ENCODE peak calls at places on chromosomes 3 and 15, in eight cellular contexts. B is mesenteric fat pad; I is activated CD4-positive, alpha-beta T cell treated with anti-CD3 and anti-CD28 coated beads for 24 hours; G is naive thymus-derived CD4-positive, alpha-beta T cell; L is NCI-H1436 treated with DMSO at 0.1 percent for 48 hours; Q is epithelial cell of prostate; D is skeletal muscle cell; R is body of pancreas. N is an unnamed sample.

GRCh38 chr3:107431048-107431297 is 53.7 kb downstream of the CCDC54 start:
- DNase-seq in B (no peak), I (no peak), G (no peak), L (no peak), Q (no peak), D (no peak), R (no peak), N (no peak)

GRCh38 chr3:52831500-52832301 is 1.2 kb upstream of the ITIH4 start:
- DNase-seq in B (no peak), I (no peak), G (no peak), L (no peak), Q (no peak), D (peak), R (peak), N (peak)

GRCh38 chr3:72797773-72798543 is 50.3 kb downstream of the SHQ1 start:
- DNase-seq in B (no peak), I (no peak), G (no peak), L (peak), Q (no peak), D (no peak), R (no peak), N (no peak)

GRCh38 chr3:7520059-7520458 is 659.1 kb downstream of the GRM7 start:
- DNase-seq in B (no peak), I (no peak), G (no peak), L (no peak), Q (no peak), D (no peak), R (no peak), N (no peak)

GRCh38 chr15:57550640-57551039 is 41.1 kb upstream of the MYZAP start:
- DNase-seq in B (no peak), I (no peak), G (no peak), L (no peak), Q (no peak), D (no peak), R (peak), N (no peak)

GRCh38 chr3:152611905-152612304 is 223.0 kb upstream of the P2RY1 start:
- DNase-seq in B (no peak), I (no peak), G (no peak), L (no peak), Q (no peak), D (no peak), R (no peak), N (no peak)

GRCh38 chr3:39101022-39101689 is 6.3 kb downstream of the GORASP1 start:
- DNase-seq in B (no peak), I (peak), G (peak), L (no peak), Q (no peak), D (no peak), R (peak), N (no peak)

GRCh38 chr15:62886431-62887071 is 156.0 kb upstream of the TPM1 start:
- DNase-seq in B (no peak), I (no peak), G (no peak), L (no peak), Q (no peak), D (no peak), R (peak), N (no peak)

GRCh38 chr3:136334209-136334608 is 84.1 kb downstream of the PCCB start:
- DNase-seq in B (no peak), I (no peak), G (no peak), L (no peak), Q (no peak), D (no peak), R (no peak), N (no peak)

GRCh38 chr15:76312540-76313174 is 1.4 kb upstream of the ETFA start:
- DNase-seq in B (no peak), I (no peak), G (no peak), L (no peak), Q (peak), D (no peak), R (no peak), N (peak)

GRCh38 chr3:79032686-79033318 is 735.0 kb downstream of the ROBO1 start:
- DNase-seq in B (no peak), I (no peak), G (no peak), L (no peak), Q (no peak), D (no peak), R (peak), N (peak)

GRCh38 chr15:57377478-57377847 is 1.2 kb downstream of the CGNL1 start:
- DNase-seq in B (no peak), I (no peak), G (no peak), L (peak), Q (peak), D (no peak), R (no peak), N (peak)

GRCh38 chr3:82087958-82088357 is 326.5 kb upstream of the GBE1 start:
- DNase-seq in B (no peak), I (no peak), G (no peak), L (no peak), Q (peak), D (peak), R (no peak), N (peak)

GRCh38 chr3:43905157-43905556 is 214.4 kb downstream of the ABHD5 start:
- DNase-seq in B (no peak), I (no peak), G (no peak), L (no peak), Q (no peak), D (no peak), R (no peak), N (no peak)

GRCh38 chr15:62945063-62945462 is 97.5 kb upstream of the TPM1 start:
- DNase-seq in B (no peak), I (no peak), G (no peak), L (no peak), Q (no peak), D (no peak), R (no peak), N (no peak)

GRCh38 chr3:185824467-185825378 is at the start of gene IGF2BP2:
- DNase-seq in B (no peak), I (peak), G (peak), L (no peak), Q (no peak), D (peak), R (peak), N (no peak)

GRCh38 chr3:159711560-159712333 is 276.9 kb upstream of the IL12A start:
- DNase-seq in B (no peak), I (no peak), G (no peak), L (no peak), Q (no peak), D (peak), R (peak), N (peak)

GRCh38 chr15:92869263-92869940 is 30.7 kb upstream of the CHD2 start:
- DNase-seq in B (no peak), I (no peak), G (no peak), L (no peak), Q (no peak), D (no peak), R (no peak), N (peak)

GRCh38 chr3:195549931-195550519 is 6.9 kb upstream of the PPP1R2 start:
- DNase-seq in B (no peak), I (peak), G (peak), L (no peak), Q (no peak), D (no peak), R (no peak), N (no peak)

GRCh38 chr3:119295816-119296484 is 1.8 kb downstream of the ARHGAP31 start:
- DNase-seq in B (no peak), I (no peak), G (no peak), L (no peak), Q (no peak), D (no peak), R (no peak), N (no peak)

GRCh38 chr3:184257083-184257915 is 4.1 kb downstream of the CAMK2N2 start:
- DNase-seq in B (no peak), I (no peak), G (no peak), L (no peak), Q (no peak), D (no peak), R (no peak), N (no peak)

GRCh38 chr3:9942164-9942563 is 8.5 kb downstream of the CRELD1 start:
- DNase-seq in B (no peak), I (no peak), G (no peak), L (no peak), Q (no peak), D (no peak), R (no peak), N (no peak)

N was measured in foreskin keratinocyte.